ENCODE peak calls at places on chromosome 1, in five cellular contexts. X is activated CD4-positive, alpha-beta T cell treated with anti-CD3 and anti-CD28 coated beads for 48 hours; Q is HTR-8/SVneo; J is stimulated activated CD4-positive, alpha-beta T cell treated with anti-CD3 and anti-CD28 coated beads, TNF-alpha, amount 100 ng/mL, for 48 hours; F is hippocampal formation. R is an unnamed sample.

GRCh38 chr1:21219674-21220073 is 43.0 kb upstream of the EIF4G3 start:
- DNase-seq in Q (no peak), F (no peak), X (no peak), J (no peak), R (no peak)

GRCh38 chr1:209884665-209885117 is 53.3 kb upstream of the SYT14 start:
- DNase-seq in Q (peak), J (peak), F (no peak), X (peak), R (no peak)

GRCh38 chr1:100219879-100220278 is 29.8 kb downstream of the DBT start:
- DNase-seq in F (no peak), X (peak), Q (no peak), J (no peak), R (no peak)

GRCh38 chr1:116330342-116330652 is 42.7 kb upstream of the ATP1A1 start:
- DNase-seq in F (no peak), X (no peak), J (no peak), Q (no peak), R (no peak)

GRCh38 chr1:157137051-157137772 is 983 bp downstream of the ETV3 start:
- DNase-seq in Q (no peak), J (no peak), X (no peak), F (no peak), R (no peak)

GRCh38 chr1:13893456-13893855 is 193.5 kb downstream of the PRDM2 start:
- DNase-seq in F (no peak), J (no peak), Q (no peak), X (no peak), R (no peak)

GRCh38 chr1:57269621-57270235 is 154.1 kb downstream of the DAB1 start:
- DNase-seq in F (no peak), J (no peak), X (no peak), Q (no peak), R (no peak)

GRCh38 chr1:36966242-36966641 is 68.1 kb downstream of the GRIK3 start:
- DNase-seq in F (no peak), Q (no peak), X (peak), J (no peak), R (no peak)

GRCh38 chr1:39370602-39371001 is 120.8 kb upstream of the BMP8A start:
- DNase-seq in J (no peak), X (no peak), Q (no peak), F (no peak), R (no peak)

GRCh38 chr1:190344454-190344853 is 133.2 kb downstream of the BRINP3 start:
- DNase-seq in F (no peak), X (no peak), Q (no peak), J (no peak), R (no peak)

GRCh38 chr1:246597340-246597739 is 31.1 kb downstream of the CNST start:
- DNase-seq in F (no peak), J (no peak), X (no peak), Q (no peak), R (no peak)